ENCODE peak calls at places on chromosome 19, in four cellular contexts. X is HEK293T, B is ovary, L is breast epithelium. R is an unnamed sample.

GRCh38 chr19:13366529-13367143 is 139.6 kb downstream of the CACNA1A start:
- DNase-seq in X (peak), L (no peak), B (no peak), R (no peak)

GRCh38 chr19:29278716-29279115 is 65.8 kb upstream of the UQCRFS1 start:
- DNase-seq in X (no peak), B (no peak), L (no peak), R (no peak)

GRCh38 chr19:45492627-45493470 is 4.0 kb downstream of the RTN2 start:
- DNase-seq in X (peak), B (no peak), L (peak), R (no peak)

GRCh38 chr19:6590458-6591319 is at the start of gene CD70:
- DNase-seq in B (no peak), X (no peak), L (no peak), R (no peak)

GRCh38 chr19:54463531-54464043 is at the start of gene LENG9:
- DNase-seq in B (peak), L (peak), X (peak), R (peak)

GRCh38 chr19:43504426-43505185 is at the start of gene PHLDB3:
- DNase-seq in X (peak), L (peak), B (peak), R (no peak)

GRCh38 chr19:1461862-1462261 is 11.9 kb downstream of the APC2 start:
- DNase-seq in X (no peak), B (no peak), L (no peak), R (no peak)

GRCh38 chr19:49591731-49592485 is 926 bp downstream of the PRR12 start:
- DNase-seq in B (peak), X (peak), L (peak), R (no peak)

R was measured in esophagus muscularis mucosa.